ENCODE peak calls at places on chromosomes 12 and 14, in four cellular contexts. G is NCI-H526; W is H54; D is stimulated activated naive CD4-positive, alpha-beta T cell. F is an unnamed sample.

GRCh38 chr12:117596968-117597367 is 235.5 kb upstream of the NOS1 start:
- DNase-seq in G (no peak), W (no peak), D (no peak), F (no peak)

GRCh38 chr14:83607682-83608081 is 1922.3 kb upstream of the FLRT2 start:
- DNase-seq in G (no peak), W (no peak), D (no peak), F (no peak)

GRCh38 chr12:102197789-102198188 is at the start of gene PMCH:
- DNase-seq in G (no peak), W (no peak), D (no peak), F (no peak)

GRCh38 chr12:75101805-75102204 is 107.8 kb downstream of the KCNC2 start:
- DNase-seq in G (no peak), W (no peak), D (no peak), F (no peak)

GRCh38 chr12:52243774-52244614 is 11.0 kb downstream of the KRT7 start:
- DNase-seq in G (peak; percentile 8), W (peak; percentile 99), D (no peak), F (peak; percentile 54)

GRCh38 chr12:131249291-131250027 is 295.8 kb downstream of the ADGRD1 start:
- DNase-seq in G (no peak), W (no peak), D (no peak), F (no peak)

GRCh38 chr14:80634106-80634758 is 307.3 kb downstream of the CEP128 start:
- DNase-seq in G (no peak), W (no peak), D (no peak), F (no peak)

GRCh38 chr12:104653730-104654328 is 197.1 kb downstream of the CHST11 start:
- DNase-seq in G (no peak), W (no peak), D (no peak), F (no peak)

GRCh38 chr14:90179357-90179756 is 77.0 kb upstream of the PSMC1 start:
- DNase-seq in G (no peak), W (no peak), D (no peak), F (no peak)

GRCh38 chr14:35221462-35221861 is 70.7 kb upstream of the PSMA6 start:
- DNase-seq in G (no peak), W (no peak), D (no peak), F (no peak)

GRCh38 chr14:80239631-80240030 is 28.3 kb upstream of the DIO2 start:
- DNase-seq in G (no peak), W (no peak), D (no peak), F (no peak)

GRCh38 chr14:106564058-106564643 is 1037.8 kb downstream of the TMEM121 start:
- DNase-seq in G (peak; percentile 82), W (peak; percentile 16), D (peak; percentile 50), F (peak; percentile 31)

F was measured in central memory CD4-positive, alpha-beta T cell.